ENCODE peak calls at places on chromosomes 16 and 17, in six cellular contexts. C is Right ventricle myocardium superior; W is kidney glomerular epithelial cell; Z is activated CD4-positive, alpha-beta T cell treated with anti-CD3 and anti-CD28 coated beads, Interleukin-2, amount 50 U/mL, for 1 hour; Q is hippocampal formation; X is cardiac muscle cell. K is an unnamed sample.

GRCh38 chr16:89490386-89491237 is at the start of gene ANKRD11:
- DNase-seq in C (peak; percentile 99), W (peak; percentile 98), Z (peak; percentile 96), Q (peak; percentile 96), X (peak; percentile 100), K (peak; percentile 99)

GRCh38 chr16:60107467-60107866 is 1373.4 kb upstream of the GOT2 start:
- DNase-seq in C (no peak), W (no peak), Z (no peak), Q (no peak), X (no peak), K (no peak)

GRCh38 chr16:56919099-56919800 is 12.7 kb upstream of the HERPUD1 start:
- DNase-seq in C (no peak), W (no peak), Z (no peak), Q (no peak), X (no peak), K (no peak)

GRCh38 chr17:28896884-28897768 is at the start of gene FLOT2:
- DNase-seq in C (peak; percentile 78), W (no peak), Z (peak; percentile 66), Q (peak; percentile 64), X (peak; percentile 83), K (peak; percentile 78)

GRCh38 chr16:66931665-66932064 is 2.5 kb downstream of the CIAO2B start:
- DNase-seq in C (no peak), W (no peak), Z (no peak), Q (no peak), X (no peak), K (no peak)

GRCh38 chr17:65134035-65134434 is 3.1 kb upstream of the RGS9 start:
- DNase-seq in C (no peak), W (no peak), Z (no peak), Q (no peak), X (no peak), K (no peak)

GRCh38 chr17:40499551-40500189 is 1.8 kb downstream of the TNS4 start:
- DNase-seq in C (peak; percentile 93), W (peak; percentile 58), Z (no peak), Q (peak; percentile 12), X (peak; percentile 90), K (peak; percentile 66)

GRCh38 chr17:50947844-50948514 is 81.8 kb upstream of the TOB1 start:
- DNase-seq in C (peak; percentile 80), W (no peak), Z (no peak), Q (peak; percentile 22), X (no peak), K (no peak)

GRCh38 chr17:28514571-28515002 is 8.4 kb downstream of the FOXN1 start:
- DNase-seq in C (no peak), W (no peak), Z (no peak), Q (no peak), X (no peak), K (no peak)

GRCh38 chr16:88758227-88758943 is 26.6 kb downstream of the PIEZO1 start:
- DNase-seq in C (no peak), W (no peak), Z (no peak), Q (no peak), X (no peak), K (no peak)

GRCh38 chr17:57121308-57122042 is 36.4 kb downstream of the AKAP1 start:
- DNase-seq in C (peak; percentile 60), W (peak; percentile 11), Z (no peak), Q (no peak), X (peak; percentile 65), K (peak; percentile 69)

GRCh38 chr17:78679495-78680395 is 102.3 kb downstream of the CYTH1 start:
- DNase-seq in C (no peak), W (no peak), Z (no peak), Q (no peak), X (no peak), K (no peak)

GRCh38 chr16:15990902-15991301 is 41.5 kb downstream of the ABCC1 start:
- DNase-seq in C (no peak), W (no peak), Z (no peak), Q (no peak), X (no peak), K (no peak)

GRCh38 chr16:85996843-85997242 is 97.9 kb downstream of the IRF8 start:
- DNase-seq in C (no peak), W (no peak), Z (no peak), Q (no peak), X (no peak), K (no peak)

GRCh38 chr17:41588126-41588810 is 1.6 kb upstream of the KRT14 start:
- DNase-seq in C (no peak), W (no peak), Z (no peak), Q (no peak), X (no peak), K (no peak)

GRCh38 chr17:16131593-16131992 is 83.7 kb downstream of the NCOR1 start:
- DNase-seq in C (no peak), W (no peak), Z (no peak), Q (no peak), X (no peak), K (no peak)

GRCh38 chr16:4410335-4411075 is 5.9 kb downstream of the CORO7 start:
- DNase-seq in C (no peak), W (no peak), Z (no peak), Q (peak; percentile 73), X (no peak), K (no peak)

GRCh38 chr17:81052199-81052997 is 17.4 kb downstream of the BAIAP2 start:
- DNase-seq in C (no peak), W (no peak), Z (no peak), Q (no peak), X (no peak), K (no peak)

K was measured in HTR-8/SVneo.